ENCODE peak calls at places on chromosomes 2 and 18, in seven cellular contexts. F is transverse colon, V is HL-60, H is body of pancreas, B is progenitor cell of endocrine pancreas, S is heart right ventricle, O is mucosa of descending colon. Y is an unnamed sample.

GRCh38 chr2:207184768-207185167 is 19.0 kb upstream of the KLF7 start:
- DNase-seq in F (no peak), B (no peak), V (no peak), H (no peak), O (no peak), S (no peak), Y (no peak)

GRCh38 chr2:27264753-27265535 is 2.1 kb upstream of the SLC30A3 start:
- DNase-seq in H (peak; percentile 63), B (peak; percentile 71), S (peak; percentile 71), F (peak; percentile 66), O (peak; percentile 63), V (peak; percentile 55), Y (peak; percentile 87)

GRCh38 chr2:173990970-173991819 is 26.0 kb upstream of the SP3 start:
- DNase-seq in V (no peak), H (peak; percentile 78), F (peak; percentile 70), O (peak; percentile 70), S (peak; percentile 88), B (no peak), Y (peak; percentile 22)

GRCh38 chr2:231571810-231572209 is 20.9 kb upstream of the TEX44 start:
- DNase-seq in B (no peak), S (no peak), F (no peak), O (no peak), V (no peak), H (no peak), Y (no peak)

GRCh38 chr18:77062518-77063003 is 70.0 kb downstream of the MBP start:
- DNase-seq in S (no peak), F (no peak), H (no peak), O (no peak), B (no peak), V (no peak), Y (no peak)

GRCh38 chr2:128325665-128326181 is 7.1 kb upstream of the HS6ST1 start:
- DNase-seq in F (no peak), B (peak; percentile 7), V (no peak), H (no peak), O (no peak), S (no peak), Y (no peak)

GRCh38 chr2:191499874-191500565 is 177.9 kb upstream of the NABP1 start:
- DNase-seq in S (no peak), F (no peak), B (no peak), V (no peak), H (no peak), O (no peak), Y (no peak)

GRCh38 chr2:67997528-67998267 is 65.1 kb downstream of the C1D start:
- DNase-seq in S (no peak), H (no peak), F (no peak), O (no peak), V (no peak), B (no peak), Y (no peak)

GRCh38 chr2:27790796-27791195 is 19.3 kb downstream of the MRPL33 start:
- DNase-seq in V (no peak), H (no peak), F (no peak), O (no peak), B (no peak), S (no peak), Y (no peak)

GRCh38 chr18:62157843-62158242 is 29.0 kb downstream of the PIGN start:
- DNase-seq in F (no peak), S (no peak), H (no peak), V (no peak), O (no peak), B (no peak), Y (no peak)

GRCh38 chr2:6233932-6234331 is 541.7 kb downstream of the SOX11 start:
- DNase-seq in S (no peak), H (no peak), O (no peak), F (no peak), V (no peak), B (no peak), Y (no peak)

GRCh38 chr2:128475427-128476211 is 157.0 kb upstream of the HS6ST1 start:
- DNase-seq in S (no peak), F (no peak), O (no peak), H (no peak), B (no peak), V (no peak), Y (no peak)

GRCh38 chr2:19738707-19739106 is 163.1 kb downstream of the TTC32 start:
- DNase-seq in H (peak; percentile 44), V (no peak), S (peak; percentile 52), O (no peak), F (peak; percentile 18), B (no peak), Y (no peak)

GRCh38 chr2:148602918-148603561 is 41.5 kb upstream of the EPC2 start:
- DNase-seq in O (no peak), S (no peak), V (no peak), H (no peak), B (no peak), F (no peak), Y (no peak)

GRCh38 chr2:9480157-9480556 is 5.8 kb downstream of the IAH1 start:
- DNase-seq in H (no peak), S (no peak), O (no peak), F (no peak), V (no peak), B (no peak), Y (no peak)

GRCh38 chr2:164910091-164910899 is 45.0 kb downstream of the SLC38A11 start:
- DNase-seq in H (peak; percentile 91), O (no peak), V (no peak), B (no peak), S (no peak), F (peak; percentile 46), Y (no peak)

GRCh38 chr18:45974088-45974536 is 7.0 kb upstream of the EPG5 start:
- DNase-seq in O (no peak), F (peak; percentile 71), V (peak; percentile 97), S (peak; percentile 66), H (peak; percentile 78), B (peak; percentile 25), Y (peak; percentile 46)

GRCh38 chr2:241271641-241272297 is 43.7 kb downstream of the HDLBP start:
- DNase-seq in F (peak; percentile 86), S (peak; percentile 79), B (peak; percentile 27), O (peak; percentile 87), H (peak; percentile 93), V (peak; percentile 41), Y (peak; percentile 35)

GRCh38 chr2:160970052-160970846 is 190.0 kb upstream of the TANK start:
- DNase-seq in O (no peak), B (no peak), S (peak; percentile 57), F (peak; percentile 28), V (no peak), H (peak; percentile 50), Y (no peak)

GRCh38 chr18:8140841-8141501 is 468.3 kb upstream of the RAB12 start:
- DNase-seq in H (peak; percentile 36), S (peak; percentile 30), O (no peak), B (no peak), V (no peak), F (peak; percentile 10), Y (no peak)

GRCh38 chr2:45432406-45432805 is 178.7 kb downstream of the SRBD1 start:
- DNase-seq in V (no peak), H (no peak), O (no peak), F (no peak), B (no peak), S (no peak), Y (no peak)

GRCh38 chr2:205556841-205557539 is 125.3 kb upstream of the NRP2 start:
- DNase-seq in V (no peak), F (no peak), S (peak; percentile 18), B (no peak), H (no peak), O (no peak), Y (peak; percentile 56)

GRCh38 chr2:105769504-105769903 is 24.8 kb downstream of the NCK2 start:
- DNase-seq in B (no peak), H (no peak), V (no peak), F (no peak), S (no peak), O (no peak), Y (peak; percentile 58)

DNA sequence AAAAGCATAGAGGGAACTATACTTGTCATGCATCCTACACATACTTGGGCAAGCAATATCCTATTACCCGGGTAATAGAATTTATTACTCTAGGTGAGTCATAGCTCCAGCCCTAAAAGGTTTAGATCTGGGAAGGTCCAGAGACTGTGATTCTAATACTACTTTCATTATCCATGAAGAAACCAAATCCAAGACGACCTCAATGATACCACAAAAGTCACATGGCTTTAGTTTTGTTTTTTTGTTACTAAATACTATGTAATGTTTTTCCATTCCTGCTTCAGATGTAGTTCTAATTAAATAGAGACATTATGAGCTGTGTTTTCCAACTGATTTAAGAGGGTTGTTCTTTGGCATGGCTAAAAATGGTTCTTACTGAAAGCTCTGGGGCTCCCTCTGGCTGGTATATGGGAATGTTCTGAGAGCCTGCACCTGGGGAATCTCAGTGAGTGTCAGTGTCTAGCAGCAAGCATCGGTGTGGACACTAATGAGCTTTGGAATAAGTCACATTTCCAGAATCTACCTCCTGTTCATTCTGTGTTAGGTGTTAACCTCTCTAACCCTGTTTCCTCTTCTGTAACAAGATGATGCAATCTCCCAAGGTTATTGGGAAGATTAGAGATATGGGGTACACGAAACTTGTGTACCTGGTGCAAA is 20.5 kb upstream of the IL1RL2 start:
- DNase-seq in S (peak; percentile 35), H (peak; percentile 66), V (no peak), O (no peak), B (no peak), F (peak; percentile 27), Y (no peak)
- TF ChIP-seq CTCF in S (peak; percentile 66), H (peak; percentile 81), V (no peak), O (peak; percentile 36), B (peak; percentile 28), F (peak; percentile 44), Y (no peak)

DNA sequence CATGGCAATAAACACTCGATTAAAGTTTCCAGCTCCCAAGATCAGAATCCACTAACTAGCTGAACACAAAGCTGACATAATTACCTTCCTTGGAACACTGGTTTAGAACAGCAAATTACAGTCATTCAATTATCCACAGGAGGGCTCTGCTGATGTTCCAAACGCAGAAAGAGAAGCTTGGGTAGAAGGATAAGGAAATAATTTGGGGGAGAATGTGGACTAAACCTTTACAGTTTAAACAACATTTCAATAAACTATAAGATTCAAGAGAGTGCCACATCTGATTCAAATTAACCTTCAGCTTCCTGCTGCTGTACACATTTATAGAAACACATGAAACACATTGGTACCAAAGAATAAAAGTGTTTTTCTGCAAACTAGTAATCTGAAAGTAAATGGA is 67.8 kb upstream of the ARL4C start:
- DNase-seq in B (no peak), F (no peak), V (no peak), H (no peak), O (no peak), S (no peak), Y (no peak)
- TF ChIP-seq CTCF in B (no peak), F (no peak), V (no peak), H (peak; percentile 27), O (no peak), S (no peak), Y (no peak)

DNA sequence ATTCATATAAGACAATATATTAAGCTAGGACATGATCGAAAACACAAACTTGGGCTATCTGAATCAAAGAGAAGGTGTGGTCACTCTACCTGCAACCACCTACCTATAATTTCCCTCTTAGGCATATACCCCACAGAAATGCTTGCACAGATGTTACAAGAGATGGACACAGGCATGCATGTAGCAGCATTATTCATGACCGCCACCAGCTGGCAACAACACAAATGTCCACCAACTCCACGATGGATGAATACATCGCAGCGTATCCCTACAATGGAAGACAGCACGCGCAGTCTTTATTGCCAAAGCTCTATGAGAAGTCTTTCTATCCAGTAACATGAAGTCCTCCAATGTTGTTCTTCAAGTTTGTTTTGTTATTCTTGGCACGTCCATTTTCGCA is 90.8 kb downstream of the ARL4C start:
- DNase-seq in S (no peak), O (no peak), V (no peak), H (no peak), F (no peak), B (no peak), Y (no peak)
- TF ChIP-seq CTCF in S (no peak), O (no peak), V (no peak), H (no peak), F (no peak), B (no peak), Y (no peak)

GRCh38 chr18:79679552-79680099 is at the start of gene CTDP1:
- DNase-seq in H (peak; percentile 94), F (peak; percentile 91), O (peak; percentile 96), S (peak; percentile 90), B (peak; percentile 68), V (peak; percentile 96), Y (peak; percentile 87)
- TF ChIP-seq CTCF in H (peak; percentile 30), F (no peak), O (no peak), S (no peak), B (no peak), V (no peak), Y (no peak)

Y was measured in glutamatergic neuron.